ENCODE peak calls at places on chromosome X, in four cellular contexts. F, P, U and O are unnamed samples.

GRCh38 chrX:42093756-42094155 is 170.4 kb upstream of the CASK start:
- DNase-seq in F (no peak), P (peak), U (no peak), O (no peak)

GRCh38 chrX:63506320-63506719 is 155.2 kb upstream of the SPIN4 start:
- DNase-seq in F (peak), P (peak), U (peak), O (peak)

GRCh38 chrX:32530802-32531403 is 680.4 kb downstream of the DMD start:
- DNase-seq in F (peak), P (peak), U (peak), O (peak)

GRCh38 chrX:107773206-107773605 is 2.4 kb downstream of the TSC22D3 start:
- DNase-seq in F (no peak), P (peak), U (peak), O (no peak)

GRCh38 chrX:136321532-136321931 is 20.8 kb downstream of the ADGRG4 start:
- DNase-seq in F (no peak), P (no peak), U (no peak), O (no peak)

GRCh38 chrX:45198301-45198700 is 2.4 kb downstream of the DIPK2B start:
- DNase-seq in F (no peak), P (no peak), U (no peak), O (no peak)

GRCh38 chrX:43165343-43165920 is 387.5 kb upstream of the PPP1R2C start:
- DNase-seq in F (no peak), P (no peak), U (no peak), O (no peak)

GRCh38 chrX:106621836-106622235 is 10.1 kb downstream of the RADX start:
- DNase-seq in F (no peak), P (peak), U (no peak), O (no peak)

GRCh38 chrX:70293621-70294020 is 3.7 kb downstream of the KIF4A start:
- DNase-seq in F (peak), P (no peak), U (no peak), O (no peak)

GRCh38 chrX:130393451-130394074 is 8.1 kb upstream of the GPR119 start:
- DNase-seq in F (peak), P (peak), U (peak), O (peak)

GRCh38 chrX:13742397-13743176 is 8.0 kb downstream of the OFD1 start:
- DNase-seq in F (no peak), P (peak), U (no peak), O (peak)

GRCh38 chrX:26373829-26374228 is 157.9 kb downstream of the MAGEB5 start:
- DNase-seq in F (no peak), P (no peak), U (no peak), O (no peak)

GRCh38 chrX:101785142-101785541 is 125.5 kb upstream of the ARMCX2 start:
- DNase-seq in F (no peak), P (no peak), U (no peak), O (no peak)

GRCh38 chrX:153723351-153724251 is 586 bp downstream of the BCAP31 start:
- DNase-seq in F (peak), P (peak), U (peak), O (peak)

GRCh38 chrX:106933538-106933961 is 13.3 kb downstream of the CLDN2 start:
- DNase-seq in F (no peak), P (peak), U (no peak), O (no peak)

GRCh38 chrX:102154900-102155805 is 624 bp downstream of the BEX5 start:
- DNase-seq in F (peak), P (no peak), U (peak), O (peak)

GRCh38 chrX:110415440-110416167 is 57.0 kb downstream of the RTL9 start:
- DNase-seq in F (peak), P (no peak), U (no peak), O (no peak)

GRCh38 chrX:96715412-96715940 is 30.8 kb downstream of the DIAPH2 start:
- DNase-seq in F (peak), P (no peak), U (no peak), O (no peak)

GRCh38 chrX:119783026-119783425 is 8.4 kb downstream of the RPL39 start:
- DNase-seq in F (no peak), P (no peak), U (no peak), O (no peak)

GRCh38 chrX:153491351-153492152 is 3.2 kb upstream of the BGN start:
- DNase-seq in F (no peak), P (no peak), U (no peak), O (no peak)

GRCh38 chrX:55715847-55716246 is 1.7 kb upstream of the RRAGB start:
- DNase-seq in F (no peak), P (no peak), U (no peak), O (no peak)

GRCh38 chrX:19824603-19825002 is 62.8 kb downstream of the SH3KBP1 start:
- DNase-seq in F (peak), P (no peak), U (no peak), O (no peak)

GRCh38 chrX:105876658-105877057 is 54.3 kb downstream of the NRK start:
- DNase-seq in F (no peak), P (peak), U (peak), O (peak)

GRCh38 chrX:56728752-56729151 is 291 bp upstream of the NBDY start:
- DNase-seq in F (peak), P (peak), U (no peak), O (peak)

GRCh38 chrX:75156537-75156945 is 458 bp upstream of the ABCB7 start:
- DNase-seq in F (peak), P (peak), U (no peak), O (no peak)

GRCh38 chrX:71256051-71256450 is 2.1 kb upstream of the ZMYM3 start:
- DNase-seq in F (no peak), P (no peak), U (no peak), O (no peak)

GRCh38 chrX:13669246-13669689 is 16.3 kb downstream of the TCEANC start:
- DNase-seq in F (peak), P (peak), U (no peak), O (peak)

GRCh38 chrX:9273744-9274143 is 191.1 kb upstream of the TBL1X start:
- DNase-seq in F (no peak), P (no peak), U (no peak), O (no peak)

GRCh38 chrX:111652719-111653118 is 28.3 kb upstream of the ALG13 start:
- DNase-seq in F (no peak), P (peak), U (peak), O (no peak)

GRCh38 chrX:33416273-33416805 is 205.0 kb upstream of the DMD start:
- DNase-seq in F (no peak), P (peak), U (no peak), O (no peak)

GRCh38 chrX:124338733-124339514 is 6.5 kb downstream of the TEX13D start:
- DNase-seq in F (no peak), P (no peak), U (no peak), O (no peak)

GRCh38 chrX:154123241-154124219 is 20.5 kb upstream of the OPN1LW start:
- DNase-seq in F (no peak), P (peak), U (no peak), O (peak)

GRCh38 chrX:99933865-99934264 is 476.2 kb downstream of the PCDH19 start:
- DNase-seq in F (no peak), P (no peak), U (no peak), O (no peak)

GRCh38 chrX:68694429-68695205 is 47.2 kb downstream of the STARD8 start:
- DNase-seq in F (peak), P (no peak), U (no peak), O (peak)

GRCh38 chrX:154750301-154751120 is at the start of gene GAB3:
- DNase-seq in F (peak), P (peak), U (peak), O (peak)

GRCh38 chrX:18441780-18442367 is 16.5 kb downstream of the CDKL5 start:
- DNase-seq in F (no peak), P (no peak), U (no peak), O (no peak)

GRCh38 chrX:12894074-12894691 is 12.2 kb upstream of the TLR8 start:
- DNase-seq in F (peak), P (peak), U (peak), O (peak)

GRCh38 chrX:110699109-110699508 is 96.5 kb downstream of the CHRDL1 start:
- DNase-seq in F (peak), P (no peak), U (no peak), O (no peak)

GRCh38 chrX:45669715-45670360 is 469.2 kb upstream of the DIPK2B start:
- DNase-seq in F (peak), P (no peak), U (no peak), O (no peak)

GRCh38 chrX:99371976-99372595 is 1038.0 kb downstream of the PCDH19 start:
- DNase-seq in F (no peak), P (no peak), U (no peak), O (no peak)

GRCh38 chrX:40007746-40008705 is 89.7 kb downstream of the BCOR start:
- DNase-seq in F (no peak), P (no peak), U (peak), O (no peak)

GRCh38 chrX:40005290-40006011 is 92.3 kb downstream of the BCOR start:
- DNase-seq in F (no peak), P (no peak), U (peak), O (no peak)

GRCh38 chrX:40007136-40007535 is 90.6 kb downstream of the BCOR start:
- DNase-seq in F (peak), P (no peak), U (peak), O (no peak)

GRCh38 chrX:40004916-40005289 is 92.9 kb downstream of the BCOR start:
- DNase-seq in F (no peak), P (no peak), U (peak), O (no peak)

GRCh38 chrX:40006025-40007017 is 91.4 kb downstream of the BCOR start:
- DNase-seq in F (peak), P (peak), U (peak), O (peak)
- TF ChIP-seq EZH2 in F (no peak), P (no peak), U (no peak), O (no peak)

GRCh38 chrX:66164470-66164869 is 423 bp downstream of the HEPH start:
- DNase-seq in F (peak), P (no peak), U (peak), O (no peak)

GRCh38 chrX:66162331-66162822 is 1.7 kb upstream of the HEPH start:
- DNase-seq in F (peak), P (peak), U (no peak), O (no peak)

GRCh38 chrX:66163849-66164401 is at the start of gene HEPH:
- DNase-seq in F (peak), P (peak), U (peak), O (no peak)

GRCh38 chrX:66164931-66165330 is 884 bp downstream of the HEPH start:
- DNase-seq in F (no peak), P (no peak), U (no peak), O (no peak)

DNA sequence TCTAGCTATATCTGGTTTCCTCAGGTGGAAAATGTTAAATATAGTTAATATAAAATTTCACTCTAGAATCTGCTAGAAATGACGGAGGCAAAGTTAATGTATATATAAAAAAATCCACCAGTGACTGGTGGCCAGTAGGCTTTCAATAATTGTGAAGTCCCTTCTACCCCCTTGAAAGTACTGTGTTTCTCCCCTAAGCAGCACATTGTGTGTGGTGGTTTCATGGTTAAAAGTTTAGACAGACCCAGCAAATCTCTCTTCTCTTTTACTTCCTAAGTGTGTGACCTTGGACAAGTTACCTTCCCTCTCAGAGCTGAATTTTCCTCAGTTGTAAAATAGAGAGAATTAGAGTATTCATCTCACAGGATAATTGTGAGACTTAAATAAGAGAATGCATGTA is 600 bp upstream of the HEPH start:
- DNase-seq in F (no peak), P (no peak), U (no peak), O (no peak)
- H3K4me3 ChIP-seq in F (peak), P (peak), U (no peak), O (no peak)

GRCh38 chrX:150512426-150512825 is 56.0 kb upstream of the MTM1 start:
- DNase-seq in F (no peak), P (no peak), U (no peak), O (no peak)
- TF ChIP-seq EZH2phosphoT487 in F (no peak), P (no peak), U (no peak), O (no peak)

DNA sequence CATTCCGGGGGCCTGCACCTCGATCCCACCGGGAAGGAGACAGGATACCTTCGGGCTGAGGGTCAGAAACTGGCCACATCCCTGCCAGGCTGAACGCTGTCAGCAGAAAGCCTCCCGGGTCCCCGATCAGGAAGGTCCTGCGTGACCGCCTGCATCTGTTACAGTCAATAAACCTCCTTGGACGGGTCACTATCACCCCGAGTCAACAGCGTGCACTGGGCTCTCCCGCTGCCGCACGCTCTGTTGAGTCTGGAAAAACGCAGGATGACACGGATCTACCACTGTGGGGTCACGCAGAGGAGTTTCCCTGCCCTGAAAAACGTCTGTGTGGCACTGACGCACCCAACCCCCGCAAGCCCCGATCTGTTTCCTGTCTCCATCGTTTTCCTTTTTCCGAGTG is 12.1 kb downstream of the PPP2R3B start:
- DNase-seq in F (peak), P (no peak), U (no peak), O (no peak)
- TF ChIP-seq EZH2 in F (no peak), P (no peak), U (no peak), O (no peak)

DNA sequence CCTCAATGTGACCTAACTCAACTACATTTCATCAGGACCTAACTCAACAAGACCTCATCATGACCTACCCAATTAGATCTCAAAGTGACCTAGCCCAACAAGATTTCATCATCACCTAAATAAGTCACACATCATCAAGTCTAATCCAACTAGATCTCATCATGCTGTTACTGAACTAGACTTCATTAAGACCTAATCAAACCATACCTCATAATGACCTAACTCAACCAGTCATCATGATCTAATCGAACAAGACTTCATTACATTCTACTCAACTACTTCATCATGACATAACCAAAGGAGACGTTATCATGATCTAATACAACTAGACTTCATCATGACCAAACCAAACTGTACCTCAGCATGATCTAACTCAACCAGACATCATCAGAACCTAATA is 82.8 kb downstream of the DHRSX start:
- DNase-seq in F (no peak), P (no peak), U (no peak), O (no peak)
- H3K4me3 ChIP-seq in F (no peak), P (no peak), U (no peak), O (no peak)

GRCh38 chrX:77628294-77629025 is 157.6 kb downstream of the ATRX start:
- DNase-seq in F (peak), P (no peak), U (no peak), O (peak)
- TF ChIP-seq EZH2phosphoT487 in F (no peak), P (no peak), U (no peak), O (no peak)

GRCh38 chrX:134174273-134174660 is 62.7 kb upstream of the CCDC160 start:
- DNase-seq in F (no peak), P (no peak), U (peak), O (no peak)

GRCh38 chrX:134173541-134174272 is 63.3 kb upstream of the CCDC160 start:
- DNase-seq in F (no peak), P (no peak), U (peak), O (no peak)

GRCh38 chrX:134174859-134175258 is 62.1 kb upstream of the CCDC160 start:
- DNase-seq in F (no peak), P (no peak), U (peak), O (no peak)

GRCh38 chrX:134171661-134172587 is 65.1 kb upstream of the CCDC160 start:
- DNase-seq in F (peak), P (peak), U (peak), O (no peak)

DNA sequence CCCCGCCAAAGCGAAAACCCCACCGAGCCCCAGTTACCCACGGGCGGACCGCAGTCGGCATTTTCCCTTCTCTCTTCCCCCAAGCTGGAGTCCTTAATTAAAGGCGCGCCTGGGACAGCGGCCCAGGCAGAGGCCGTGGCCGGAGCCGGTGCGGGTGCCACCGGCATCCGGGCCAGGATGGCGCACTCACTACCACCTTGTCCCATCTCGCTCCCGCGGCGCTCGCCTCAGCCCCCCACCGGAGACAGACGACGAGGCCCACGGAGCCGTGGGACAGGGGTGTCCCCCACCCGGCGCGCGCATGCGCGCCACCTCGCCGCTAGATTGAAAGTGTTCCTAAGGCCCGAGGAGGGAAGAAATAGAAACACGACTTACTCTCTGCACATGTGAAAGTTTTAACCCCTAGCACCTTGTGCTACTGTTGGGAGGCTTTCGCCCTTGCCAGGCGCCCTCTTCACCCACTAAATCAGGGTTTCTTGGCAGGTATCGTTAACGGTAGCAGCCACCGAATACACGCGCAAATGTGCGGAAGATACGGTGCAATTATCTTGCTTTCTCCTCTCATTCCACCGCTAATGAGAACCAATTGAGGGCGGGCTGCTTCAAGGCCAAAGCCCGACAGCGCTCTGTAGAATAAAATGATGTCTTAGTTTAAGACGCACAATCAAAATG is 64.3 kb upstream of the CCDC160 start:
- DNase-seq in F (peak), P (peak), U (peak), O (peak)
- TF ChIP-seq EZH2 in F (no peak), P (no peak), U (no peak), O (no peak)

DNA sequence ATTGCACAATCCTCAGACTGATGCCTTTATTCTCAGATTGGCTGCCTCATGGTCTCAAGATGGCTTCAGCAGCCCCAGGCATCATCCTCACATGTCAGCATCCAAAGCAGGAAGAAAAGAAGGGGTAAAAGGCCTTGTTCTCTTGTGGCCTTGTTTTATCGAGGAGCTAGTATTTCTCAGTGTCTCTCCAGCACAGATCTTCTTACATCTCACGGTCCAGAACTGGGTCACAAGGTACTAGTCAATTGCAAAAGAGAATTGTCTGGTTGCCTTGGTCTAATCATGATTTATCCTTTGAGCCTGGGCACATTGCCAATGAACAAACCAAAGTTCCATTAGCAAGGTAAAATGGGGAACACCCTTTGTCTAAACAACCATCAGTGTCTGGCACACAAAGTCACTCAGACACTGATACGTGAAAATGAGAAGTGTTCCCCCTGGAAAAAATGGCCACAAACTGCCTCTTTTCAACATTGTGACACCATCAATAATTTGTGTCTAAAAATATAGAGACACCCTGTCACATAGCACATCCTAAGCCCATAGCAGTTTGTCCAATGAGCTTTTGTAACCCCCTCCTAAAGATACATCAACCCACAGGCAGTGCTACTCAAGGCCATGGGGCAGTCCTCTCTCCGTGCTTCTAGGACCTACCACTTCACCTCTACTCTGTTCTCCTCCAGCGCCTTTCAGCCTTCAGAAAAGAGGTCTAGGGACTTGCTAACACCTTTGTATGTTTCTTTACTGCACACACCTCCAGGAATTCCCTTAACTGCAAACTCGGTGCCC is 534.4 kb downstream of the MID1IP1 start:
- DNase-seq in F (no peak), P (peak), U (no peak), O (no peak)
- H3K4me3 ChIP-seq in F (no peak), P (no peak), U (no peak), O (no peak)